ENCODE peak calls at places on chromosomes 6 and 20, in four cellular contexts. One of them, this sample, is unnamed. For H3K4me1, the result is how much of the 10 kb centered on the place peaks cover.

GRCh38 chr20:42190084-42190483 is 571.9 kb upstream of the CHD6 start:
- DNase-seq in tibial nerve: no peak
- DNase-seq in stomach: no peak
- DNase-seq in upper lobe of left lung: no peak
- DNase-seq in this sample: no peak

GRCh38 chr6:37585523-37585905 is 85.8 kb upstream of the CCDC167 start:
- DNase-seq in tibial nerve: no peak
- DNase-seq in stomach: no peak
- DNase-seq in upper lobe of left lung: no peak
- DNase-seq in this sample: no peak

GRCh38 chr6:77034161-77034560 is 429.1 kb downstream of the HTR1B start:
- DNase-seq in tibial nerve: no peak
- DNase-seq in stomach: no peak
- DNase-seq in upper lobe of left lung: no peak
- DNase-seq in this sample: no peak

GRCh38 chr6:154096834-154097233 is 57.8 kb downstream of the OPRM1 start:
- DNase-seq in tibial nerve: no peak
- DNase-seq in stomach: no peak
- DNase-seq in upper lobe of left lung: no peak
- DNase-seq in this sample: no peak

GRCh38 chr6:158722176-158722729 is 72.4 kb downstream of the SYTL3 start:
- DNase-seq in tibial nerve: no peak
- DNase-seq in stomach: no peak
- DNase-seq in upper lobe of left lung: no peak
- DNase-seq in this sample: no peak

GRCh38 chr6:161740486-161740885 is 466.6 kb upstream of the AGPAT4 start:
- DNase-seq in tibial nerve: no peak
- DNase-seq in stomach: no peak
- DNase-seq in upper lobe of left lung: no peak
- DNase-seq in this sample: no peak

GRCh38 chr6:113676972-113677371 is 180.2 kb upstream of the MARCKS start:
- DNase-seq in tibial nerve: no peak
- DNase-seq in stomach: no peak
- DNase-seq in upper lobe of left lung: no peak
- DNase-seq in this sample: no peak

GRCh38 chr6:322205-322930 is 30.1 kb downstream of the DUSP22 start:
- DNase-seq in tibial nerve: no peak
- DNase-seq in stomach: no peak
- DNase-seq in upper lobe of left lung: no peak
- DNase-seq in this sample: no peak

GRCh38 chr6:20572940-20573339 is 38.7 kb downstream of the CDKAL1 start:
- DNase-seq in tibial nerve: no peak
- DNase-seq in stomach: no peak
- DNase-seq in upper lobe of left lung: no peak
- DNase-seq in this sample: no peak

GRCh38 chr20:43925786-43926185 is 11.1 kb downstream of the TOX2 start:
- DNase-seq in tibial nerve: no peak
- DNase-seq in stomach: no peak
- DNase-seq in upper lobe of left lung: no peak
- DNase-seq in this sample: peak

GRCh38 chr6:2264932-2265331 is 19.5 kb upstream of the GMDS start:
- DNase-seq in tibial nerve: no peak
- DNase-seq in stomach: no peak
- DNase-seq in upper lobe of left lung: no peak
- DNase-seq in this sample: no peak

GRCh38 chr6:139839506-139840156 is 465.2 kb upstream of the CITED2 start:
- DNase-seq in tibial nerve: no peak
- DNase-seq in stomach: no peak
- DNase-seq in upper lobe of left lung: no peak
- DNase-seq in this sample: peak

GRCh38 chr6:20266851-20267608 is 54.8 kb upstream of the MBOAT1 start:
- DNase-seq in tibial nerve: no peak
- DNase-seq in stomach: no peak
- DNase-seq in upper lobe of left lung: no peak
- DNase-seq in this sample: no peak

GRCh38 chr6:135346747-135347146 is 150.8 kb downstream of the AHI1 start:
- DNase-seq in tibial nerve: no peak
- DNase-seq in stomach: no peak
- DNase-seq in upper lobe of left lung: no peak
- DNase-seq in this sample: no peak

GRCh38 chr6:41451515-41452163 is 94.5 kb upstream of the FOXP4 start:
- DNase-seq in tibial nerve: no peak
- DNase-seq in stomach: no peak
- DNase-seq in upper lobe of left lung: peak
- DNase-seq in this sample: peak

GRCh38 chr6:35368038-35368887 is 25.9 kb downstream of the PPARD start:
- DNase-seq in tibial nerve: no peak
- DNase-seq in stomach: no peak
- DNase-seq in upper lobe of left lung: no peak
- DNase-seq in this sample: no peak

GRCh38 chr6:82396964-82397761 is 33.5 kb downstream of the TPBG start:
- DNase-seq in tibial nerve: no peak
- DNase-seq in stomach: no peak
- DNase-seq in upper lobe of left lung: no peak
- DNase-seq in this sample: no peak

GRCh38 chr6:7107578-7108195 is at the start of gene RREB1:
- DNase-seq in tibial nerve: peak
- DNase-seq in stomach: peak
- DNase-seq in upper lobe of left lung: peak
- DNase-seq in this sample: peak

GRCh38 chr20:38343107-38343797 is 3.0 kb upstream of the LBP start:
- DNase-seq in tibial nerve: peak
- DNase-seq in stomach: peak
- DNase-seq in upper lobe of left lung: peak
- DNase-seq in this sample: peak

GRCh38 chr6:84763397-84764331 is 734 bp downstream of the TBX18 start:
- DNase-seq in tibial nerve: peak
- DNase-seq in stomach: no peak
- DNase-seq in upper lobe of left lung: peak
- DNase-seq in this sample: peak

GRCh38 chr6:126886106-126886505 is 232.4 kb upstream of the RSPO3 start:
- DNase-seq in tibial nerve: no peak
- DNase-seq in stomach: no peak
- DNase-seq in upper lobe of left lung: no peak
- DNase-seq in this sample: no peak

GRCh38 chr6:32845381-32845884 is 1.6 kb upstream of the PSMB8 start:
- DNase-seq in tibial nerve: no peak
- DNase-seq in stomach: no peak
- DNase-seq in upper lobe of left lung: no peak
- DNase-seq in this sample: no peak

GRCh38 chr6:113050979-113051378 is 703.8 kb downstream of the RFPL4B start:
- DNase-seq in tibial nerve: no peak
- DNase-seq in stomach: no peak
- DNase-seq in upper lobe of left lung: no peak
- DNase-seq in this sample: no peak

GRCh38 chr20:58016779-58017178 is 211.7 kb downstream of the ANKRD60 start:
- DNase-seq in tibial nerve: no peak
- DNase-seq in stomach: no peak
- DNase-seq in upper lobe of left lung: no peak
- DNase-seq in this sample: no peak

GRCh38 chr6:170097505-170098427 is 193.1 kb downstream of the DLL1 start:
- DNase-seq in tibial nerve: no peak
- DNase-seq in stomach: peak
- DNase-seq in upper lobe of left lung: peak
- DNase-seq in this sample: peak

GRCh38 chr6:40910260-40910893 is 128.6 kb downstream of the UNC5CL start:
- DNase-seq in tibial nerve: no peak
- DNase-seq in stomach: no peak
- DNase-seq in upper lobe of left lung: no peak
- DNase-seq in this sample: no peak

GRCh38 chr20:4699216-4699615 is 22.5 kb upstream of the PRND start:
- DNase-seq in tibial nerve: no peak
- DNase-seq in stomach: no peak
- DNase-seq in upper lobe of left lung: no peak
- DNase-seq in this sample: no peak

GRCh38 chr20:53149184-53149651 is 177.1 kb downstream of the TSHZ2 start:
- DNase-seq in tibial nerve: no peak
- DNase-seq in stomach: no peak
- DNase-seq in upper lobe of left lung: no peak
- DNase-seq in this sample: no peak

GRCh38 chr6:166729658-166730057 is 102.6 kb upstream of the RPS6KA2 start:
- DNase-seq in tibial nerve: no peak
- DNase-seq in stomach: no peak
- DNase-seq in upper lobe of left lung: no peak
- DNase-seq in this sample: no peak

GRCh38 chr20:53829706-53830521 is 236.3 kb upstream of the ZNF217 start:
- DNase-seq in tibial nerve: no peak
- DNase-seq in stomach: no peak
- DNase-seq in upper lobe of left lung: no peak
- DNase-seq in this sample: no peak

GRCh38 chr20:38406476-38406875 is 28.7 kb downstream of the SNHG17 start:
- DNase-seq in tibial nerve: no peak
- DNase-seq in stomach: peak
- DNase-seq in upper lobe of left lung: peak
- DNase-seq in this sample: no peak

GRCh38 chr6:118748311-118749062 is 97.1 kb upstream of the CEP85L start:
- DNase-seq in tibial nerve: no peak
- DNase-seq in stomach: no peak
- DNase-seq in upper lobe of left lung: peak
- DNase-seq in this sample: peak

DNA sequence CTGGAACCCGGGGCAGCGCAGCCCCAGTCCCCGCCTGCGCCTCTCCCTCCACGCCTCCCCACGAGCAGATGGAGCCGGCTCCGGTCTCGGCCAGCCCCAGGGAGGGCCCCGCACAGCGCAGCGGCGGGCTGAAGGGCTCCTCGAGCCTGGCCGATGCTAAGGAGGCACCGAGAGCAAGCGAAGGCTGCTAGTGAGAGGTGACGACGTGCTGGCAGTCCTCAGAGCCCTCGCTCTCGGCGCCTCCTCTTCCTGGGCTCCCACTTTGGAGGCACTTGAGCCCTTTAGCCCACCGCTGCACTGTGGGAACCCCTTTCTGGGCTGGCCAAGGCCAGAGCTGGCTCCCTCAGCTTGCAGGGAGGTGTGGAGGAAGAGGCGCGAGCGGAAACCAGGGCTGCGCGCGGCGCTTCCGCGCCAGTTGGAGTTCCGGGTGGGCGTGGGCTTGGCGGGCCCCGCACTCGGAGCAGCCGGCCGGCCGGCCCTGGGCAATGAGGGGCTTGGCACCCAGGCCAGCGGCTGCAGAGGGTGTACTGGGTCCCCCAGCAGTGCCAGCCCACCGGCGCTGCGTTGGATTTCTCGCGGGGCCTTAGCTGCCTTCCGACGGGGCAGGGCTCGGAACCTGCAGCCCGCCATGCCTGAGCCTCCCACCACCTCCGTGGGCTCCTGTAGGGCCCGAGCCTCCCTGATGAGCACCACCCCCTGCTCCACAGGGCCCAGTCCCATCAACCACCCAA is 2.5 kb upstream of the TMEM14C start:
- DNase-seq in tibial nerve: no peak
- DNase-seq in stomach: peak
- DNase-seq in upper lobe of left lung: peak
- DNase-seq in this sample: peak
- TF ChIP-seq POLR2A in tibial nerve: no peak
- TF ChIP-seq POLR2A in stomach: no peak
- TF ChIP-seq POLR2A in upper lobe of left lung: no peak
- TF ChIP-seq POLR2A in this sample: no peak

GRCh38 chr6:64257586-64257985 is 622.0 kb downstream of the PHF3 start:
- DNase-seq in tibial nerve: no peak
- DNase-seq in stomach: no peak
- DNase-seq in upper lobe of left lung: no peak
- DNase-seq in this sample: no peak

GRCh38 chr6:64256483-64256882 is 620.9 kb downstream of the PHF3 start:
- DNase-seq in tibial nerve: no peak
- DNase-seq in stomach: no peak
- DNase-seq in upper lobe of left lung: no peak
- DNase-seq in this sample: no peak

GRCh38 chr6:64258752-64259151 is 623.1 kb downstream of the PHF3 start:
- DNase-seq in tibial nerve: no peak
- DNase-seq in stomach: no peak
- DNase-seq in upper lobe of left lung: no peak
- DNase-seq in this sample: no peak

GRCh38 chr6:64259372-64259771 is 623.8 kb downstream of the PHF3 start:
- DNase-seq in tibial nerve: no peak
- DNase-seq in stomach: no peak
- DNase-seq in upper lobe of left lung: no peak
- DNase-seq in this sample: no peak

DNA sequence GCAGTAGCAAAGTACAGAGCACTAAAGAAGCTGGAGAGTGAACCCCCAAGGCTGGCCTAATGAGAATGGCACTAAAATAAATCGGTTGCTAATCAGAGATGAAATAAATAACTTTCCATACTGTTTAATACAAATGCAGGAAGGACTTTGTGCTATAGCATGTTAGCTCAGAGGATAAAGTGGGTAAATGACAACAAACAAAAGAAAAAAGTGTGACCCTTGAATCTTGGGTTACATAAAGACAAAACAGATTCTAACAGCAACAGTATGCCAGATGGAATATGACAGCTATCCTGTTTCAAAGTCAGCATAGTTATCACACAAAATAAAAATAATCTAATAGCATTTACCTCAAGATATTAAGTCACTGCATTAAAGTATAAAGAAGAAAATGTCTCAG is 622.7 kb downstream of the PHF3 start:
- DNase-seq in tibial nerve: no peak
- DNase-seq in stomach: no peak
- DNase-seq in upper lobe of left lung: no peak
- DNase-seq in this sample: no peak
- TF ChIP-seq CTCF in tibial nerve: no peak
- TF ChIP-seq CTCF in stomach: no peak
- TF ChIP-seq CTCF in upper lobe of left lung: no peak
- TF ChIP-seq CTCF in this sample: no peak

GRCh38 chr20:33727806-33728205 is 4.0 kb upstream of the ZNF341 start:
- DNase-seq in tibial nerve: no peak
- DNase-seq in stomach: no peak
- DNase-seq in upper lobe of left lung: no peak
- DNase-seq in this sample: no peak
- H3K4me1 ChIP-seq in tibial nerve: under half
- H3K4me1 ChIP-seq in stomach: under half
- H3K4me1 ChIP-seq in upper lobe of left lung: under half
- H3K4me1 ChIP-seq in this sample: under half

GRCh38 chr6:28673417-28673799 is 147.7 kb downstream of the GPX5 start:
- DNase-seq in tibial nerve: no peak
- DNase-seq in stomach: no peak
- DNase-seq in upper lobe of left lung: no peak
- DNase-seq in this sample: no peak

GRCh38 chr6:28673800-28674671 is 148.4 kb downstream of the GPX5 start:
- DNase-seq in tibial nerve: no peak
- DNase-seq in stomach: no peak
- DNase-seq in upper lobe of left lung: peak
- DNase-seq in this sample: peak

DNA sequence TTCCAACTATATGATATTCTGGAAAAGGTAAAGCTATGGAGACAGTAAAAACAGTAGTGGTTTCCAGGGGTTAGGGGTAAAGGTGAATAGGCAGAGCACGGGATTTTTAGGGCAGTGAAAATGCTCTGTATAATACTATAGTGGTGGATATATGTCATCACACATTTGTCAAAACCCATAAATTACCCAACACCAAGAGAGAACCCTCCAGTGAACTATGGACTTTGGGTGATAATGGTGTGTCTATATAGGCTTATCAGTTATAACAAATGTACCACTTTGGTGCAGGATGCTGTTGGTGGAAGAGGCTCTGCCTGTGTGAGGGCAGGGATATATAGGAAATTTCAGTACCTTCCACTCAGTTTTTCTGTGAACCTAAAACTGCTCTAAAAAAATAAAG is 149.9 kb downstream of the GPX5 start:
- DNase-seq in tibial nerve: no peak
- DNase-seq in stomach: no peak
- DNase-seq in upper lobe of left lung: no peak
- DNase-seq in this sample: no peak
- TF ChIP-seq POLR2A in tibial nerve: no peak
- TF ChIP-seq POLR2A in stomach: no peak
- TF ChIP-seq POLR2A in upper lobe of left lung: no peak
- TF ChIP-seq POLR2A in this sample: no peak

This sample was measured in testis.